ENCODE peak calls at places on chromosomes 11 and 22, in five cellular contexts. N is endodermal cell, Y is stomach, T is IMR-90, I is neuronal stem cell. O is an unnamed sample.

GRCh38 chr22:37848587-37849088 is 581 bp upstream of the EIF3L start:
- DNase-seq in Y (no peak), N (peak), T (peak), I (no peak), O (peak)

GRCh38 chr11:9609841-9610240 is 36.4 kb downstream of the WEE1 start:
- DNase-seq in N (peak), Y (no peak), I (no peak), T (no peak), O (no peak)

GRCh38 chr22:37492428-37493344 is 6.5 kb upstream of the MFNG start:
- DNase-seq in I (peak), N (peak), T (peak), Y (no peak), O (peak)

GRCh38 chr22:33853200-33854097 is 66.8 kb downstream of the LARGE1 start:
- DNase-seq in I (no peak), T (peak), Y (peak), N (no peak), O (peak)

GRCh38 chr11:102267602-102268001 is 49.7 kb upstream of the BIRC3 start:
- DNase-seq in T (peak), N (no peak), I (no peak), Y (no peak), O (peak)

GRCh38 chr11:14764899-14765527 is 121.4 kb downstream of the PDE3B start:
- DNase-seq in I (no peak), T (peak), N (no peak), Y (no peak), O (peak)

GRCh38 chr11:11584446-11584810 is 37.4 kb downstream of the GALNT18 start:
- DNase-seq in N (no peak), T (peak), Y (no peak), I (no peak), O (peak)

GRCh38 chr11:17544181-17544622 is at the start of gene USH1C:
- DNase-seq in T (no peak), N (peak), I (no peak), Y (peak), O (no peak)

GRCh38 chr11:68843052-68843561 is 1.4 kb upstream of the CPT1A start:
- DNase-seq in T (peak), N (peak), Y (peak), I (no peak), O (no peak)

GRCh38 chr11:125938418-125938817 is 7.4 kb upstream of the VSIG10L2 start:
- DNase-seq in I (no peak), N (peak), T (no peak), Y (peak), O (no peak)

GRCh38 chr11:20337526-20338154 is 25.9 kb upstream of the HTATIP2 start:
- DNase-seq in N (peak), T (peak), I (peak), Y (no peak), O (peak)

GRCh38 chr11:94450061-94450460 is 43.6 kb downstream of the MRE11 start:
- DNase-seq in I (no peak), T (peak), Y (no peak), N (no peak), O (no peak)

GRCh38 chr11:125236072-125236825 is 71.7 kb downstream of the PKNOX2 start:
- DNase-seq in N (peak), T (no peak), Y (no peak), I (no peak), O (no peak)

GRCh38 chr22:38284042-38284402 is 11.2 kb upstream of the TMEM184B start:
- DNase-seq in Y (no peak), I (no peak), N (no peak), T (peak), O (no peak)

GRCh38 chr11:3834349-3835099 is 6.2 kb downstream of the RHOG start:
- DNase-seq in Y (peak), T (no peak), I (no peak), N (no peak), O (no peak)

GRCh38 chr22:36384766-36385400 is 2.9 kb downstream of the MYH9 start:
- DNase-seq in T (no peak), I (no peak), Y (no peak), N (peak), O (no peak)

GRCh38 chr11:67405688-67406339 is 1.9 kb downstream of the TBC1D10C start:
- DNase-seq in N (no peak), T (no peak), Y (no peak), I (no peak), O (no peak)
- H3K4me3 ChIP-seq in N (no peak), T (no peak), Y (no peak), I (no peak), O (no peak)

GRCh38 chr11:21928834-21929233 is 264.1 kb upstream of the ANO5 start:
- DNase-seq in T (no peak), I (no peak), N (no peak), Y (no peak), O (no peak)

GRCh38 chr11:21931436-21932101 is 261.3 kb upstream of the ANO5 start:
- DNase-seq in N (no peak), I (no peak), T (no peak), Y (no peak), O (no peak)

GRCh38 chr11:21933095-21933494 is 259.8 kb upstream of the ANO5 start:
- DNase-seq in Y (no peak), I (no peak), N (no peak), T (no peak), O (no peak)

GRCh38 chr11:21927628-21928027 is 265.3 kb upstream of the ANO5 start:
- DNase-seq in T (no peak), Y (no peak), N (no peak), I (no peak), O (no peak)
- H3K4me3 ChIP-seq in T (no peak), Y (no peak), N (no peak), I (no peak), O (no peak)

GRCh38 chr22:22036588-22036987 is 54.0 kb upstream of the TOP3B start:
- DNase-seq in T (no peak), N (no peak), Y (no peak), I (no peak), O (no peak)
- H3K4me3 ChIP-seq in T (no peak), N (no peak), Y (no peak), I (no peak), O (no peak)

GRCh38 chr11:85718126-85718943 is 32.3 kb upstream of the CCDC89 start:
- DNase-seq in N (no peak), I (no peak), T (peak), Y (no peak), O (no peak)
- H3K4me3 ChIP-seq in N (no peak), I (peak), T (peak), Y (peak), O (no peak)

O was measured in mammary epithelial cell.